ENCODE peak calls at places on chromosomes 12 and 14, in seven cellular contexts. T is brain microvascular endothelial cell; E is dermis microvascular lymphatic vessel endothelial cell; K is retina; C is T-helper 1 cell; V is activated CD4-positive, alpha-beta T cell treated with anti-CD3 and anti-CD28 coated beads, Interleukin-2, amount 50 U/mL, for 1 hour; U is osteocyte. Z is an unnamed sample.

GRCh38 chr14:24051789-24052655 is at the start of gene CARMIL3:
- DNase-seq in T (no peak), C (peak; percentile 57), E (peak; percentile 57), U (no peak), V (peak; percentile 50), K (peak; percentile 93), Z (peak; percentile 84)

GRCh38 chr12:26744042-26744626 is 88.9 kb downstream of the ITPR2 start:
- DNase-seq in K (no peak), T (no peak), V (no peak), C (no peak), E (no peak), U (no peak), Z (no peak)

GRCh38 chr14:105879867-105880561 is 353.6 kb downstream of the TMEM121 start:
- DNase-seq in C (no peak), T (no peak), V (no peak), K (no peak), U (peak; percentile 81), E (no peak), Z (peak; percentile 10)

GRCh38 chr14:69170848-69171247 is 17.9 kb upstream of the DCAF5 start:
- DNase-seq in V (no peak), C (no peak), U (no peak), K (no peak), E (no peak), T (no peak), Z (no peak)

GRCh38 chr12:45637706-45638105 is 91.8 kb upstream of the ARID2 start:
- DNase-seq in E (peak; percentile 66), K (no peak), U (no peak), C (no peak), V (no peak), T (peak; percentile 53), Z (no peak)

GRCh38 chr12:79407671-79408622 is 282.8 kb downstream of the PAWR start:
- DNase-seq in U (peak; percentile 89), E (peak; percentile 89), T (peak; percentile 90), K (no peak), V (no peak), C (no peak), Z (peak; percentile 66)

GRCh38 chr12:51368640-51369517 is 22.3 kb downstream of the GALNT6 start:
- DNase-seq in E (peak; percentile 85), U (no peak), V (peak; percentile 86), T (peak; percentile 82), C (peak; percentile 98), K (no peak), Z (no peak)

GRCh38 chr14:55180434-55180833 is 11.0 kb downstream of the DLGAP5 start:
- DNase-seq in V (no peak), E (peak; percentile 23), T (peak; percentile 24), U (no peak), C (no peak), K (no peak), Z (no peak)

GRCh38 chr12:2338381-2338780 is 285.6 kb downstream of the CACNA1C start:
- DNase-seq in V (no peak), T (no peak), C (no peak), U (no peak), K (no peak), E (no peak), Z (no peak)

GRCh38 chr14:103156733-103157411 is 33.6 kb downstream of the TNFAIP2 start:
- DNase-seq in E (no peak), T (no peak), C (no peak), U (no peak), K (no peak), V (no peak), Z (no peak)

GRCh38 chr12:13175499-13175898 is 21.0 kb upstream of the EMP1 start:
- DNase-seq in T (no peak), C (no peak), K (no peak), U (no peak), V (no peak), E (no peak), Z (no peak)

GRCh38 chr14:24816929-24817637 is 183.1 kb upstream of the GZMB start:
- DNase-seq in C (no peak), V (no peak), T (no peak), U (no peak), K (no peak), E (no peak), Z (no peak)

GRCh38 chr12:11839093-11839641 is 189.7 kb downstream of the ETV6 start:
- DNase-seq in E (peak; percentile 77), U (no peak), K (no peak), V (no peak), T (peak; percentile 33), C (no peak), Z (no peak)

GRCh38 chr12:104420868-104421267 is 35.9 kb upstream of the CHST11 start:
- DNase-seq in T (no peak), K (no peak), V (no peak), C (peak; percentile 43), U (no peak), E (peak; percentile 82), Z (no peak)

GRCh38 chr12:88579941-88580871 is at the start of gene KITLG:
- DNase-seq in V (no peak), T (peak; percentile 81), C (peak; percentile 25), U (peak; percentile 89), K (peak; percentile 96), E (peak; percentile 90), Z (peak; percentile 90)

GRCh38 chr14:59161571-59162175 is 26.8 kb upstream of the DAAM1 start:
- DNase-seq in K (peak; percentile 60), C (peak; percentile 10), U (no peak), V (no peak), E (peak; percentile 16), T (peak; percentile 88), Z (no peak)

GRCh38 chr12:48924617-48925217 is 575 bp downstream of the FKBP11 start:
- DNase-seq in K (peak; percentile 66), V (peak; percentile 76), U (no peak), C (peak; percentile 69), T (peak; percentile 34), E (peak; percentile 75), Z (peak; percentile 71)

Z was measured in ecto neural progenitor cell.